ENCODE peak calls at places on chromosomes 13 and 19, in four cellular contexts. B, C, K and X are unnamed samples. For H3K4me1, the result is how much of the 10 kb centered on the place peaks cover.

GRCh38 chr19:49210108-49210900 is 52.7 kb downstream of the TRPM4 start:
- DNase-seq in K (peak), B (peak), C (peak), X (peak)

GRCh38 chr13:94073006-94073744 is 406.3 kb downstream of the DCT start:
- DNase-seq in C (peak), B (no peak), K (no peak), X (peak)

GRCh38 chr13:71240906-71241305 is 626.1 kb downstream of the DACH1 start:
- DNase-seq in K (peak), C (no peak), B (no peak), X (peak)

GRCh38 chr19:17319473-17320238 is 10.3 kb downstream of the DDA1 start:
- DNase-seq in C (no peak), B (no peak), K (no peak), X (no peak)

GRCh38 chr13:109835321-109835720 is 48.9 kb upstream of the IRS2 start:
- DNase-seq in C (no peak), K (no peak), B (no peak), X (no peak)

GRCh38 chr13:87671031-87671823 is at the start of gene SLITRK5:
- DNase-seq in C (peak), B (peak), K (peak), X (peak)

GRCh38 chr19:39175564-39175963 is 21.2 kb upstream of the NCCRP1 start:
- DNase-seq in K (no peak), B (no peak), C (no peak), X (no peak)

GRCh38 chr13:52414963-52415362 is 9.0 kb upstream of the THSD1 start:
- DNase-seq in B (no peak), K (no peak), C (peak), X (no peak)

GRCh38 chr19:9535934-9536333 is 2.5 kb downstream of the ZNF426 start:
- DNase-seq in B (no peak), C (peak), K (no peak), X (no peak)

GRCh38 chr19:41993612-41994483 is at the start of gene ATP1A3:
- DNase-seq in B (peak), C (peak), K (peak), X (peak)

GRCh38 chr19:13937479-13938360 is 497 bp downstream of the PODNL1 start:
- DNase-seq in K (peak), C (peak), B (no peak), X (no peak)

GRCh38 chr19:33267706-33268105 is 34.6 kb downstream of the CEBPA start:
- DNase-seq in C (no peak), K (no peak), B (no peak), X (no peak)
- H3K27ac ChIP-seq in C (no peak), K (no peak), B (no peak), X (no peak)

DNA sequence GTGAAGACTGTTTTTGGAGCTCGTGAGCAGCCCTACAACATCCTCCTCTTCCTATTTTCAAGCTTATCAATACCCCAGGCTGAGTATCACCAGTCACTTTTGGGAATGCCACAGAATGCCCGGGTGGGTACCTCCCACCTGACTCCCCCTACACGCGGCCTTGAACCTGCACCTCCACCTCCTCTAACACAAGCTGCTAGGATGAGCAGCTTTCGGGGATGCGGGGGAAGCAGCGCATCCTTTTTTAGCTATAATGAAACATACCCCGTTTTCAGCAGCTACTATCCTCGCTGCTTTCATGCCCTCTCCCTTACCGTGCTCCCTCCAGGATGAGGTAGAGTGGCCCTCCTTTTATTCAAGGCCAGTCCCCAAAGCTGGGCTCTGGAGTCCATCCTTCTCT is 55.4 kb downstream of the STK24 start:
- DNase-seq in B (no peak), K (no peak), C (no peak), X (no peak)
- H3K4me1 ChIP-seq in B (under half), K (under half), C (under half), X (under half)

GRCh38 chr19:7480222-7480974 is 8.4 kb downstream of the PEX11G start:
- DNase-seq in C (no peak), K (no peak), B (no peak), X (no peak)

GRCh38 chr19:7486923-7487322 is 1.9 kb downstream of the PEX11G start:
- DNase-seq in B (no peak), C (no peak), K (no peak), X (no peak)

GRCh38 chr19:7480975-7481265 is 7.9 kb downstream of the PEX11G start:
- DNase-seq in K (no peak), C (no peak), B (no peak), X (no peak)

GRCh38 chr19:7482584-7483439 is 6.0 kb downstream of the PEX11G start:
- DNase-seq in K (peak), C (peak), B (no peak), X (peak)

DNA sequence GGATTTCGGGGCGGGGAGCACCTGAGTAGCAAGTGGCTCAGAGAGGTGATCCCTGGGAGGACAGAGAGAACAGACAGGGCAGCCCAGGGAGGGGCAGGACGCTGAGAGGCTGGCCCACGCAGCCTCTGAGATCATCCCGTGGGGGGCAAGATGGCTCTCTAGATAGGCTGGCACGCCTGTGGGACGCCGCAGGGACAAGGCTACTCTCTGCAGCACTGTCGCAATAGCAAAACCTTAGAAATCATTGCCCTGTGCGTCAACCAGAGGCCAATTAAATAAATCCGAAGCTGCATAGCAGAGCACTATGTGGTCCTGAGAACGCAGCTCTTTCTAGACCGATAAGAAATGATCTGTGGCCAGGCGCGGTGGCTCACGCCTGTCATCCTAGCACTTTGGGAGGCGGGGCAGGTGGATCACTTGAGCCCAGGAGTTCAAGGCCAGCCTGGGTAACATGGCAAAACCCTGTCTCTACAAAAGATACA is 5.1 kb downstream of the PEX11G start:
- DNase-seq in B (no peak), C (no peak), K (no peak), X (no peak)
- TF ChIP-seq EZH2phosphoT487 in B (no peak), C (no peak), K (no peak), X (no peak)

DNA sequence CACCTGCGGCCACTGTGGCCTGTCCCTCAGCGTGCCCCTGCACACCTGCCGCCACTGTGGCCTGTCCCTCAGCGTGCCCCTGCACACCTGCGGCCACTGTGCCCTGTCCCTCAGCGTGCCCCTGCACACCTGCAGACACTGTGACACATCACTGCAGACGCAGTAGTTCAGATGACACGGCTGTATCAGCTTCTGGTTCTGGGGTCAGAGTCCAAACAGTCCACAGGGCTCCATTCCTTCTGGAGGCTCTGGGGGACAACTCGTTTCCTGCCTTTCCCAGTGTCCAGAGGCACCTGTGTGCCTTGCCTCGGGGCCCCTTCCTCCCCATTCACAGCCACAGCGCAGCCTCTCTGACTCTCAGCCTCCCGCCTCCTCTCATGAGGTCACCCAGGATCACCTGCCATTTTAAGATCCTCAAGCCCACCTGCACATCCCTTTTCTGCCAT is 5.5 kb downstream of the SF3A2 start:
- DNase-seq in C (no peak), B (no peak), K (no peak), X (no peak)
- H3K27ac ChIP-seq in C (no peak), B (no peak), K (no peak), X (no peak)

GRCh38 chr19:47505506-47505905 is 9.4 kb downstream of the NAPA start:
- DNase-seq in C (no peak), K (no peak), B (no peak), X (no peak)
- H3K4me1 ChIP-seq in C (under half), K (under half), B (under half), X (under half)

DNA sequence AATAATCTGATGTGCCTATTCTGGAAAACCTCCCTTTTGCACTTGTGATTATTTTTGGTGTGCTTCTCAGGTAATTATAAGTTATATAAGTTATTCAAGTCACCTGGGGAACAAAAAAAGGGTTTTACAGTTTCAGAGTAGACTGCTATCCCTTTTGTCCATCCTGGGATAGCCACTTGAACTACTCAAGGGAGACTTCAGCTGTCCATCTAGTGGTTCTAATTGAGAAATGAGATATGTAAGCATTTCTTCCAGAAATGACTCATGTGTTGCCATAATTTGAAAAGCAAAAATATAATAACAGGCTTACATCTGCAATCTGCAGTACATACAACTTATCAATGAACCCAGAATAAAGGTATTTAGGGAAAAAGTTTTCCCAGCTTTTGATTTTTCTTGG is 20.4 kb downstream of the UBL3 start:
- DNase-seq in B (no peak), C (no peak), K (no peak), X (no peak)
- TF ChIP-seq EZH2phosphoT487 in B (no peak), C (no peak), K (no peak), X (no peak)